ENCODE peak calls at places on chromosomes 12 and 14, in six cellular contexts. M is Peyer's patch, S is heart left ventricle, E is uterus, T is HCT116, V is HepG2. G is an unnamed sample. For H3K36me3, the result is how much of the 10 kb centered on the place peaks cover.

GRCh38 chr12:1972856-1973317 is 31.4 kb downstream of the DCP1B start:
- DNase-seq in S (no peak), E (peak), V (no peak), T (no peak), M (no peak), G (no peak)

GRCh38 chr12:64019101-64019500 is 174.6 kb downstream of the SRGAP1 start:
- DNase-seq in E (no peak), M (no peak), V (no peak), S (no peak), T (no peak), G (no peak)

GRCh38 chr12:41992029-41992428 is 152.6 kb downstream of the GXYLT1 start:
- DNase-seq in E (no peak), S (no peak), T (no peak), M (no peak), V (no peak), G (no peak)

GRCh38 chr12:130775953-130776856 is 60.1 kb upstream of the RIMBP2 start:
- DNase-seq in T (peak), M (peak), S (peak), V (peak), E (peak), G (no peak)

GRCh38 chr12:107131832-107132616 is 38.7 kb upstream of the CRY1 start:
- DNase-seq in T (peak), V (peak), E (no peak), M (peak), S (no peak), G (no peak)

GRCh38 chr12:68482660-68483059 is 128.0 kb upstream of the RAP1B start:
- DNase-seq in V (no peak), E (no peak), T (no peak), S (no peak), M (peak), G (no peak)

GRCh38 chr12:91565246-91565645 is 382.6 kb upstream of the DCN start:
- DNase-seq in V (no peak), E (no peak), M (no peak), T (no peak), S (no peak), G (no peak)

GRCh38 chr12:76866726-76867125 is 12.1 kb downstream of the CSRP2 start:
- DNase-seq in S (no peak), E (no peak), M (no peak), V (no peak), T (no peak), G (no peak)

GRCh38 chr12:39606712-39607423 is 12.7 kb downstream of the ABCD2 start:
- DNase-seq in V (no peak), M (no peak), E (no peak), T (no peak), S (no peak), G (no peak)

GRCh38 chr14:92692822-92693226 is 55.6 kb downstream of the LGMN start:
- DNase-seq in T (no peak), S (peak), M (no peak), E (peak), V (no peak), G (no peak)

GRCh38 chr12:29783773-29784666 is at the start of gene TMTC1:
- DNase-seq in E (peak), M (peak), V (no peak), T (no peak), S (peak), G (no peak)

GRCh38 chr14:22095845-22096510 is 422.4 kb upstream of the OR4E1 start:
- DNase-seq in T (no peak), S (no peak), E (no peak), M (no peak), V (peak), G (no peak)

GRCh38 chr14:76514599-76514998 is 138.7 kb downstream of the ESRRB start:
- DNase-seq in E (no peak), M (no peak), S (no peak), V (peak), T (peak), G (no peak)

GRCh38 chr14:59482471-59483331 is 1.5 kb downstream of the L3HYPDH start:
- DNase-seq in E (peak), S (no peak), M (no peak), V (peak), T (peak), G (no peak)

GRCh38 chr12:121364657-121365265 is 12.6 kb upstream of the ANAPC5 start:
- DNase-seq in E (no peak), V (no peak), S (no peak), T (no peak), M (no peak), G (no peak)

GRCh38 chr12:115043079-115043478 is 359.1 kb upstream of the TBX3 start:
- DNase-seq in E (no peak), S (no peak), V (no peak), M (no peak), T (no peak), G (no peak)

GRCh38 chr12:121697093-121697698 is 15.4 kb upstream of the TMEM120B start:
- DNase-seq in S (no peak), E (no peak), V (peak), M (no peak), T (peak), G (no peak)

GRCh38 chr12:5466521-5466960 is 34.6 kb downstream of the NTF3 start:
- DNase-seq in E (no peak), T (no peak), M (no peak), V (no peak), S (no peak), G (no peak)

GRCh38 chr14:75067212-75067611 is 2.2 kb upstream of the ZC2HC1C start:
- DNase-seq in V (no peak), M (no peak), E (no peak), T (no peak), S (no peak), G (no peak)

GRCh38 chr14:75070383-75070782 is 942 bp downstream of the ZC2HC1C start:
- DNase-seq in V (no peak), M (no peak), S (no peak), T (no peak), E (peak), G (no peak)

GRCh38 chr14:75069811-75070145 is 337 bp downstream of the ZC2HC1C start:
- DNase-seq in V (peak), S (no peak), M (no peak), T (no peak), E (no peak), G (no peak)

GRCh38 chr14:75068294-75069020 is 984 bp upstream of the ZC2HC1C start:
- DNase-seq in V (no peak), E (no peak), S (no peak), T (no peak), M (no peak), G (no peak)

DNA sequence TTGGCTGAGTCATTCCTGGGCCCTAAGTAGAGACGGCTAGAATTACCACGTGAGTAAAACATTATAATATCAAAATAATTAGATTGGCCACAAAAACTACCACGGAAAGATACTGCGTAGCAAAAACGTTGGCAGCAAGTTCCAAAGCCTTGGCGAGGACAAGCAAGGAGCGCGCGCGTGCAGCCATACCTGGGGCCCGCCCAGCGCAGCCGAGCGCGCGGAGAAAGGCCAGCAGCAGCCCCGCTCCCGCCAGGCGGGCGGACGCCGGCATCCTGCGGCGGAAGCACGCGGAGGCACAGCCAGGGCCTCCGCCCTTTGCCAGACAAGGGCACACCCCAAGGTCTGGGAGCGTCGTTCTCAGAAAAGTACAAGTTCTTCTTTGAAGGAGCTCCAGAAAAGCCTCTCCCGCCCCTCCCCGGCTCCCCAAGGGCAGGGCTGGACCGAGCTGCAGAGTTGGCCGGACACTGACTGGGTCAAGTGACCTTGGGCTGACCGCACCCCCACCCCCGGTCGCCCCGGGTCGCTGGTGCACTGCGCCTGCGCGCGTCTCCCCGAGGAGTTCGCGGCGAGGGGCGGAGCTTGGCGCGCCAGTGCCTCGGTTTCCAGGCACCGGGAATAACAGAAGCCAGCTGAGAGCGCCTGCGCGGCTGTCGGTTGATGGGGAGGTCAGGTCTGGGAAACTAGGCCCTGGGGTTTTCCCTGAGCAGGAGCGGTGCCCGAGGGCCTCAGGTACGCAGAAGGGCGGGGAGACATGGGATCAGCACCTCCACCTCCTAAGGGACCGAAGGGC is at the start of gene ZC2HC1C:
- DNase-seq in E (peak), M (peak), T (peak), S (peak), V (peak), G (peak)
- TF ChIP-seq POLR2A in E (peak), M (peak), T (peak), S (no peak), V (peak), G (no peak)

GRCh38 chr12:24278832-24279231 is 329.4 kb upstream of the SOX5 start:
- DNase-seq in V (no peak), E (no peak), M (no peak), T (no peak), S (no peak), G (no peak)
- TF ChIP-seq CTCF in V (no peak), E (no peak), M (no peak), T (no peak), S (no peak), G (no peak)

GRCh38 chr12:109186993-109187653 is 70.7 kb downstream of the ACACB start:
- DNase-seq in T (no peak), V (no peak), S (no peak), M (no peak), E (no peak), G (no peak)
- H3K36me3 ChIP-seq in T (under half), V (under half), S (half or more), M (half or more), E (under half), G (half or more)

DNA sequence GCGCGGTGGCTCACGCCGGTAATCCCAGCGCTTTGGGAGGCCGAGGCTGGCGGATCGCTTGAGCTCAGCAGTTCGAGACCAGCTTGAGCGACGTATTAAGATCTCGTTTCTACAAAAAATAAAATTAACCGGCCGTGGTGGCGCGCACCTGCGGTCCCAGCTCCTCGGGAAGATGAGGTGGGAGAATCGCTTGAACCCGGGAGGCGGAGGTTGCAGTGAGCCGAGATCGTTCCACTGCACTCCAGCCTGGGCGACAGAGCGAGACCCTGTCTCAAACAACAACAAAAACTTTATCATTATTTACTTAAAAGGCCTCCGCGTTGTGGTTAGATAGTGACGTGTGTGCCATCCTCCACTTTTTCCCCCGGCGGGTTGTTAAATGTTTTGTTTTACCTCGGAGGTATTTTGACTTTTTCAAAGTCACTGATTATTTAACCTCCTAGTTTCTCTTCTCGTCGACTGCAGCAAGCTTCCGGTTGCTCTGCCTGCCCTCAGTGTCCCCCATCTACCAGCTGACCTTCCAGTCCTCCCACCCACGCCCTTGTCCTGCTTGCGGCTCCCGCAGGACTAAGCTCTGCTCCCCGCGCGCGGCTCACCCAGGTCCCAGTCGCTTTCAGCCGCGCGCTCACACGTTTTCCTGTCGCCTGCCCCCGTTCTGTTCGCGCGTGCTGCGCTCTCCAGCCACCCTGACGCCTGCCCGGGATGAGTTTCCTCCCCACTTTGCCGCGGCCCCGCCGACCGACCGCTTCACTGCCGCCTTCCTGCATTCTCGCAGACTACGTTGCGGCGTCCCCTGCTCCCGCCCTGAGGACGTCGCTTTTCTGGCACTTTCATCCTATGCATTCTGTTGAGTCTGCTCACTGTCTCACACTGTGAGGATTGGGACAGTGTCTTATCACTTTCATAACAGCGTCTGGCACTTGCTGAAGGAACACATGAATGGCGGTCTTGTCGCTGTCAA is 1.2 kb upstream of the SCAF11 start:
- DNase-seq in S (peak), V (peak), M (peak), E (peak), T (peak), G (no peak)
- TF ChIP-seq POLR2A in S (no peak), V (peak), M (peak), E (no peak), T (peak), G (peak)

DNA sequence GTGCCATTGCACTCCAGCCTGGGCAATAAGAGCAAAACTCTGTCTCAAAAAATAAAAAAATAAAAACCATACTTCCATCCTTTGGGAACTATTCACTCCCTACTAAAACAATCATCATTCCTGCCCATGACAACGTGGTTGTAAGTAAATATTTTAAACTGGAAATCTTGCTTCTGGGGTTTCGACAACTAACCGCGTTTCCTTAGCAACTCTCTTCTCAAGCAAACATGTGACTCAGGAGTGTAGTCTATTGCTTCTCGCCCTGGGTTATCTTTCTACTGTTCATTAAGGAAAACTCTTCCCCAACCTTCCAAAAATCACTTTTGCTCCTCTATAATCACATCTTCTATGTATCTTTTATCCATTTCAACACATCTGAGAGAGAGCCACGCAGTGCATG is 21.8 kb downstream of the APPL2 start:
- DNase-seq in T (no peak), S (no peak), V (no peak), M (no peak), E (no peak), G (no peak)
- TF ChIP-seq CTCF in T (no peak), S (no peak), V (no peak), M (no peak), E (no peak), G (no peak)

GRCh38 chr12:14525964-14526363 is 41.7 kb downstream of the PLBD1 start:
- DNase-seq in T (no peak), V (no peak), M (no peak), S (no peak), E (no peak), G (no peak)
- H3K36me3 ChIP-seq in T (under half), V (under half), M (under half), S (under half), E (under half), G (under half)

GRCh38 chr14:89416002-89416995 is 734 bp downstream of the FOXN3 start:
- DNase-seq in S (peak), E (peak), M (peak), T (peak), V (peak), G (peak)
- TF ChIP-seq POLR2A in S (no peak), E (no peak), M (no peak), T (no peak), V (peak), G (peak)

GRCh38 chr14:61625171-61625570 is 70.1 kb upstream of the HIF1A start:
- DNase-seq in E (no peak), T (no peak), S (no peak), V (peak), M (no peak), G (no peak)
- TF ChIP-seq CTCF in E (no peak), T (no peak), S (no peak), V (no peak), M (no peak), G (no peak)

GRCh38 chr12:79296871-79297270 is 393.9 kb downstream of the PAWR start:
- DNase-seq in S (no peak), M (no peak), T (no peak), E (no peak), V (no peak), G (no peak)
- H3K36me3 ChIP-seq in S (under half), M (under half), T (under half), E (under half), V (under half), G (under half)

G was measured in vagina.